ENCODE peak calls at places on chromosome 2, in five cellular contexts. M is cardiac fibroblast; I is NCI-H1092 treated with DMSO at 0.1 percent for 48 hours; G is Karpas-422; P is activated CD8-positive, alpha-beta memory T cell treated with anti-CD3 and anti-CD28 coated beads for 1 hour. D is an unnamed sample.

GRCh38 chr2:50746526-50746925 is 285.4 kb downstream of the NRXN1 start:
- DNase-seq in M (peak; percentile 3), I (no peak), G (peak; percentile 76), P (no peak), D (peak; percentile 46)

GRCh38 chr2:219184116-219184515 is 6.0 kb downstream of the RETREG2 start:
- DNase-seq in I (no peak), G (peak; percentile 14), P (no peak), M (no peak), D (no peak)

GRCh38 chr2:188975497-188976102 is 1.4 kb downstream of the COL3A1 start:
- DNase-seq in M (peak; percentile 98), P (no peak), I (no peak), G (no peak), D (no peak)

GRCh38 chr2:179268277-179268935 is 3.8 kb upstream of the SESTD1 start:
- DNase-seq in M (peak; percentile 68), G (no peak), I (no peak), P (no peak), D (no peak)

GRCh38 chr2:181411105-181411849 is 45.9 kb upstream of the ITGA4 start:
- DNase-seq in G (peak; percentile 99), I (peak; percentile 32), P (no peak), M (peak; percentile 2), D (peak; percentile 100)

GRCh38 chr2:160700006-160700405 is 206.4 kb upstream of the RBMS1 start:
- DNase-seq in M (peak; percentile 40), G (no peak), I (no peak), P (no peak), D (no peak)

GRCh38 chr2:192749606-192750200 is 555.0 kb upstream of the TMEFF2 start:
- DNase-seq in G (no peak), P (no peak), M (peak; percentile 5), I (peak; percentile 24), D (no peak)

GRCh38 chr2:44245068-44245861 is 30.0 kb upstream of the SLC3A1 start:
- DNase-seq in G (no peak), P (no peak), M (no peak), I (no peak), D (no peak)

GRCh38 chr2:136713739-136714138 is 51.6 kb upstream of the THSD7B start:
- DNase-seq in P (no peak), M (no peak), G (no peak), I (no peak), D (no peak)

GRCh38 chr2:3210257-3210656 is 167.4 kb downstream of the EIPR1 start:
- DNase-seq in P (no peak), M (no peak), G (no peak), I (no peak), D (no peak)

GRCh38 chr2:204849887-204850286 is 304.6 kb downstream of the PARD3B start:
- DNase-seq in G (no peak), I (no peak), M (no peak), P (no peak), D (no peak)

GRCh38 chr2:216109962-216110614 is 940 bp downstream of the XRCC5 start:
- DNase-seq in M (peak; percentile 71), P (no peak), G (peak; percentile 48), I (no peak), D (peak; percentile 56)

GRCh38 chr2:27316655-27317412 is 6.1 kb downstream of the MPV17 start:
- DNase-seq in G (no peak), I (no peak), M (no peak), P (no peak), D (no peak)

GRCh38 chr2:170157025-170157684 is 20.8 kb upstream of the MYO3B start:
- DNase-seq in P (no peak), M (no peak), G (no peak), I (no peak), D (no peak)

GRCh38 chr2:200702646-200703118 is 109.0 kb upstream of the BZW1 start:
- DNase-seq in M (no peak), G (no peak), P (no peak), I (no peak), D (peak; percentile 37)

GRCh38 chr2:62197017-62197586 is 1.2 kb downstream of the B3GNT2 start:
- DNase-seq in P (no peak), M (no peak), G (peak; percentile 66), I (peak; percentile 12), D (peak; percentile 74)